ENCODE peak calls at places on chromosomes 1 and 21, in nine cellular contexts. Z, P, G, A, R, V, M, Y and I are unnamed samples.

GRCh38 chr21:26448751-26449150 is 124.3 kb downstream of the CYYR1 start:
- DNase-seq in Z (no peak), P (no peak), G (no peak), A (no peak), R (no peak), V (no peak), M (no peak), Y (no peak), I (no peak)

GRCh38 chr1:8970870-8971337 is 25.2 kb downstream of the CA6 start:
- DNase-seq in Z (no peak), P (no peak), G (no peak), A (no peak), R (no peak), V (no peak), M (no peak), Y (no peak), I (no peak)

GRCh38 chr1:203142684-203143408 is 15.3 kb downstream of the ADORA1 start:
- DNase-seq in Z (no peak), P (no peak), G (no peak), A (no peak), R (no peak), V (no peak), M (no peak), Y (no peak), I (no peak)

GRCh38 chr1:192067360-192067759 is 90.9 kb upstream of the RGS18 start:
- DNase-seq in Z (no peak), P (no peak), G (no peak), A (no peak), R (no peak), V (no peak), M (no peak), Y (no peak), I (no peak)

GRCh38 chr1:44326066-44326701 is 28.9 kb downstream of the ERI3 start:
- DNase-seq in Z (no peak), P (no peak), G (no peak), A (no peak), R (no peak), V (no peak), M (no peak), Y (no peak), I (no peak)

GRCh38 chr1:54287821-54288220 is 87.9 kb downstream of the MRPL37 start:
- DNase-seq in Z (no peak), P (no peak), G (no peak), A (no peak), R (no peak), V (no peak), M (no peak), Y (no peak), I (no peak)

GRCh38 chr1:90114521-90115141 is 119.7 kb downstream of the ZNF326 start:
- DNase-seq in Z (no peak), P (no peak), G (no peak), A (peak), R (no peak), V (no peak), M (no peak), Y (no peak), I (no peak)

GRCh38 chr1:243482237-243483022 is 226.6 kb downstream of the SDCCAG8 start:
- DNase-seq in Z (no peak), P (no peak), G (no peak), A (no peak), R (no peak), V (peak), M (peak), Y (no peak), I (peak)

GRCh38 chr1:232432313-232432712 is 197.6 kb downstream of the SIPA1L2 start:
- DNase-seq in Z (no peak), P (no peak), G (no peak), A (no peak), R (no peak), V (no peak), M (peak), Y (no peak), I (no peak)

DNA sequence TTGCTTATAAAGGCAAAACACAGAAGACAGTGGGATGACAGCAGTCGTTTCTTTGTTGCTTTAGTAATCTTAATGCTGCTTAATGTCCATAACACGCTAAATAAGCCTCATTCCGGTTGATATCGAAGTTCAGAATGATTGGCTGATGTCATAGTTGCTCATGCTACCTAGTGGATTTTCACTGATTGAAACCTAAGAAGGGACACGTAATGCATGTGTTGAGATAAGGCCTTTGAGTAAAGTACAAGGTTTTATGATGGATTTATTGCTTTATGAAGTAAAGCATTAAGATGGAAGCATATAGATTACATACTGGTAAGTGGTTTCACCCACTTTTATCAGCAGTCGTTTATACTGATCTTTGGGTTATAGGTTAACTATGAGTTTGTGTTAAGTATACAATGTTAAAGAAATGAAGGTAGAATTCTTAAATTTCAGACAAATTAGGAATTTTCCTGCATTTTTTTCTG is 25.1 kb downstream of the IARS2 start:
- DNase-seq in Z (no peak), P (no peak), G (no peak), A (no peak), R (no peak), V (no peak), M (no peak), Y (no peak), I (no peak)
- TF ChIP-seq POLR2A in Z (no peak), P (peak), G (no peak), A (no peak), R (no peak), V (no peak), M (no peak), Y (no peak), I (no peak)

GRCh38 chr1:202016717-202017384 is 6.5 kb downstream of the ELF3 start:
- DNase-seq in Z (no peak), P (no peak), G (no peak), A (no peak), R (no peak), V (no peak), M (no peak), Y (no peak), I (no peak)

GRCh38 chr1:202016022-202016624 is 5.7 kb downstream of the ELF3 start:
- DNase-seq in Z (no peak), P (peak), G (peak), A (no peak), R (peak), V (no peak), M (no peak), Y (no peak), I (no peak)

GRCh38 chr1:202017385-202018225 is 7.2 kb downstream of the ELF3 start:
- DNase-seq in Z (no peak), P (peak), G (peak), A (peak), R (peak), V (no peak), M (no peak), Y (no peak), I (no peak)

GRCh38 chr1:202018226-202018475 is 7.8 kb downstream of the ELF3 start:
- DNase-seq in Z (no peak), P (no peak), G (no peak), A (no peak), R (no peak), V (no peak), M (no peak), Y (no peak), I (no peak)

GRCh38 chr1:202018476-202019234 is 8.3 kb downstream of the ELF3 start:
- DNase-seq in Z (no peak), P (peak), G (peak), A (peak), R (peak), V (no peak), M (no peak), Y (no peak), I (no peak)
- TF ChIP-seq POLR2A in Z (no peak), P (peak), G (peak), A (no peak), R (no peak), V (no peak), M (no peak), Y (no peak), I (no peak)

GRCh38 chr1:26305667-26306289 is 658 bp downstream of the UBXN11 start:
- DNase-seq in Z (no peak), P (no peak), G (no peak), A (no peak), R (no peak), V (no peak), M (no peak), Y (no peak), I (no peak)

GRCh38 chr1:26302733-26303405 is 3.6 kb downstream of the UBXN11 start:
- DNase-seq in Z (no peak), P (no peak), G (no peak), A (no peak), R (no peak), V (no peak), M (peak), Y (no peak), I (peak)

GRCh38 chr1:26307363-26307781 is 936 bp upstream of the UBXN11 start:
- DNase-seq in Z (no peak), P (no peak), G (no peak), A (no peak), R (no peak), V (no peak), M (no peak), Y (no peak), I (no peak)

GRCh38 chr1:26300586-26301275 is 5.7 kb downstream of the UBXN11 start:
- DNase-seq in Z (no peak), P (no peak), G (no peak), A (no peak), R (no peak), V (no peak), M (no peak), Y (no peak), I (no peak)

GRCh38 chr1:26306290-26307221 is at the start of gene UBXN11:
- DNase-seq in Z (peak), P (peak), G (peak), A (peak), R (peak), V (peak), M (peak), Y (peak), I (peak)
- TF ChIP-seq POLR2A in Z (no peak), P (no peak), G (peak), A (peak), R (no peak), V (no peak), M (no peak), Y (no peak), I (no peak)

GRCh38 chr1:20950689-20951088 is 163.6 kb upstream of the HP1BP3 start:
- DNase-seq in Z (no peak), P (no peak), G (no peak), A (no peak), R (no peak), V (no peak), M (no peak), Y (no peak), I (no peak)

GRCh38 chr1:20958430-20958829 is 171.3 kb upstream of the HP1BP3 start:
- DNase-seq in Z (no peak), P (no peak), G (no peak), A (no peak), R (no peak), V (no peak), M (no peak), Y (no peak), I (no peak)

DNA sequence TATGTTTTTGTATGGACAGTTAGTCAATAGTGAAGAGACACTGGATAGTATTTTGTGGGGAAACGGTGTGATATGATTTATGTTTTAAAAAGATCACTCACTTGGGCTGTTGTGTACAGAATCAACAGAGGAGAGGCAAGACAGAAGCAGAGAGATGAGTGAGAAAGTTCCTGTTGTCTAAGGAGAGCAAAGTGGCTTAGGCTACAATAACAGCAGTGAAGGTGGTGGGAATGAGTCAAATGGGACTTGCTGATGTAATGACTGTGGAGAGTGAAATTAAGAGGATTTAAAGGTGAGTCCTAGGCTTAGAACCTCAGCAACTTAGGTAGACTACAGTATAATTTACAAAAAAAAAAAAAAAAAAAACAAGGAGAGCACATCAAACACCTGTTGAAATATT is 169.2 kb upstream of the HP1BP3 start:
- DNase-seq in Z (no peak), P (no peak), G (no peak), A (no peak), R (no peak), V (no peak), M (no peak), Y (no peak), I (no peak)
- TF ChIP-seq POLR2A in Z (no peak), P (no peak), G (no peak), A (no peak), R (no peak), V (no peak), M (no peak), Y (no peak), I (no peak)

GRCh38 chr1:36223373-36223995 is 759 bp upstream of the THRAP3 start:
- DNase-seq in Z (no peak), P (peak), G (no peak), A (no peak), R (no peak), V (no peak), M (no peak), Y (no peak), I (no peak)
- TF ChIP-seq POLR2A in Z (no peak), P (peak), G (no peak), A (no peak), R (no peak), V (no peak), M (no peak), Y (no peak), I (no peak)

DNA sequence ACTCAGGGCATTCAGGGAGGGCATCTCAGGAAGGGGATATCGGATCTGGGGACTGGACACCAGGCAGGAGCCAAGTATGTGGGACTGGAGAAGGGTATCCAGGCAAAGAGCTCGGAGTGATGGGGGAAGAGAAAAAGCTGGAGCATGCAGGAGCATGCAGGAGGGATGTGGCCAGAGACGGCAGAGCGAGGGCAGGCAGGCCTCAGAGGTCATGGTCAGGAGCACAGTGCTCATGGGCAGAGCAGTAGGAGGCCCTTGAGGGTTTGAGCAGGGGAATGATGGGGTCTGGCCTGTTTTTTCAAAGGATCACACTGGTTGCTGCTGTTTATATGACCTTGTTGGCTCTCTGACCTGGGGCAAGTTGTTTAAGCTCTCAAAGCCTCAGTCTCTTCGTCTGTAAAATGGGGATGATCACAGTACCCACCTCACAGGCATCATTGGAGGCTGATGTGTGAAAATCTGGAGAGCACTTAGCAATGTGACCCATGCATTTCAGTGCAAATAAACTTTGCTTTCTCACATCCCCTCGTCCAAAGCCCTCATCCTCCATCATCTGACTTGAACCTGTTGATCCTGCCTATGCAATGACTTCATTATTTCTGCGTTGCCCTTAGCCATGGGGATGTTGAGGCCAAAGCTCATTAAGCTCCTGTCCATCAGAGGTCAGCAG is 273.1 kb downstream of the MATN1 start:
- DNase-seq in Z (no peak), P (peak), G (no peak), A (no peak), R (no peak), V (no peak), M (no peak), Y (no peak), I (no peak)
- TF ChIP-seq POLR2A in Z (no peak), P (no peak), G (no peak), A (no peak), R (no peak), V (no peak), M (no peak), Y (no peak), I (no peak)

DNA sequence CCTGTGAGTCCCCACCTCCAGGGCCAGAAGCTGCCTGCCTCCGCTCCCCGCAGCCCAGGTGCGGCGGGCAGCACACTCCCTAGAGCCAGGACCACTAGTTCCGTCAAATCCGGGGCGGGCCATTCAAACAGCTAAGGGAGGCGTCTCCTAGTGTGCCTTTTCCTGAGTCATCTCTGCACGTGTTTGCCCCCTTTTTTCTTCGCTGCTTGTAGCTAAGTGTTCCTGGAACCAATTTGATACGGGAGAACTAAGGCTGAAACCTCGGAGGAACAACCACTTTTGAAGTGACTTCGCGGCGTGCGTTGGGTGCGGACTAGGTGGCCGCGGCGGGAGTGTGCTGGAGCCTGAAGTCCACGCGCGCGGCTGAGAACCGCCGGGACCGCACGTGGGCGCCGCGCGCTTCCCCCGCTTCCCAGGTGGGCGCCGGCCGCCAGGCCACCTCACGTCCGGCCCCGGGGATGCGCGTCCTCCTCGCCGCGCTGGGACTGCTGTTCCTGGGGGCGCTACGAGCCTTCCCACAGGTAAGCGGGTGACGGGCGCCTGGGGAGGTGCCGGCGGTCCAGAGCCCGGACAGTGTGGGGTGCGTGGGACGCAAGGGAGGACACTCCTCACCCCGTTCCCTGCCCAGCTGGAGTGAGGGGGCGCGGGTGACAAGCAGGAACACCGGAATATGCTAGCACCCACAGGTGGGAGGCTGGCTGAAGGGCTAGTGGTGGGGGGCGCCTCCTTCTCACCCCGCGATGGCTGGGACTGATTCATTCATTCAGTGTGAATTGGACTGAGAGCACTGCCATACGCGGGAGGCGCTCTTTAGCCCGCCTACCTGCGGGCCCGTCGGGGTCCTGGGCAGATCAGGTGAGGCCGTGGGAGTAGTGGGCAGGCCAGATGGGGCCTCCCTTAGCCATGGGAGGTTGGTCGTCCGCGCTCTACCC is at the start of gene TNFRSF8:
- DNase-seq in Z (no peak), P (no peak), G (no peak), A (no peak), R (no peak), V (no peak), M (no peak), Y (no peak), I (no peak)
- TF ChIP-seq POLR2A in Z (no peak), P (no peak), G (no peak), A (no peak), R (no peak), V (no peak), M (no peak), Y (no peak), I (no peak)

GRCh38 chr1:66334311-66334710 is 199.6 kb upstream of the SGIP1 start:
- DNase-seq in Z (no peak), P (no peak), G (no peak), A (no peak), R (no peak), V (no peak), M (no peak), Y (no peak), I (no peak)

GRCh38 chr1:66333463-66334232 is 200.3 kb upstream of the SGIP1 start:
- DNase-seq in Z (no peak), P (no peak), G (no peak), A (no peak), R (no peak), V (no peak), M (peak), Y (no peak), I (no peak)

GRCh38 chr1:66332524-66332853 is 201.5 kb upstream of the SGIP1 start:
- DNase-seq in Z (no peak), P (no peak), G (no peak), A (no peak), R (no peak), V (no peak), M (no peak), Y (no peak), I (no peak)

GRCh38 chr1:66330711-66331110 is 203.2 kb upstream of the SGIP1 start:
- DNase-seq in Z (no peak), P (no peak), G (no peak), A (no peak), R (no peak), V (no peak), M (no peak), Y (no peak), I (no peak)

GRCh38 chr1:66331641-66332523 is 202.1 kb upstream of the SGIP1 start:
- DNase-seq in Z (no peak), P (peak), G (peak), A (no peak), R (peak), V (peak), M (peak), Y (peak), I (peak)
- TF ChIP-seq POLR2A in Z (peak), P (peak), G (peak), A (no peak), R (no peak), V (no peak), M (peak), Y (peak), I (no peak)